ENCODE peak calls at places on chromosomes 7 and 10, in eight cellular contexts. T, I, O, S, Y, Z, D and H are unnamed samples.

GRCh38 chr10:30737931-30738391 is 108.4 kb upstream of the LYZL2 start:
- DNase-seq in T (no peak), I (no peak), O (no peak), S (no peak), Y (no peak), Z (no peak), D (no peak), H (no peak)

GRCh38 chr7:36216063-36216684 is 63.1 kb downstream of the EEPD1 start:
- DNase-seq in T (no peak), I (no peak), O (no peak), S (no peak), Y (no peak), Z (no peak), D (no peak), H (no peak)

GRCh38 chr10:98361131-98361633 is 53.8 kb downstream of the PYROXD2 start:
- DNase-seq in T (peak), I (peak), O (peak), S (peak), Y (no peak), Z (no peak), D (no peak), H (no peak)

GRCh38 chr10:11880169-11881027 is 57.2 kb downstream of the PROSER2 start:
- DNase-seq in T (no peak), I (peak), O (no peak), S (no peak), Y (no peak), Z (no peak), D (no peak), H (no peak)

GRCh38 chr10:28302012-28302667 is 724 bp downstream of the MPP7 start:
- DNase-seq in T (peak), I (no peak), O (no peak), S (no peak), Y (no peak), Z (no peak), D (no peak), H (no peak)

GRCh38 chr7:39554583-39555140 is 11.5 kb upstream of the YAE1 start:
- DNase-seq in T (no peak), I (no peak), O (no peak), S (no peak), Y (no peak), Z (no peak), D (no peak), H (no peak)

GRCh38 chr7:27097686-27098492 is 2.1 kb upstream of the HOXA1 start:
- DNase-seq in T (no peak), I (no peak), O (no peak), S (no peak), Y (no peak), Z (peak), D (no peak), H (no peak)

GRCh38 chr10:102542800-102543418 is 39.1 kb downstream of the SUFU start:
- DNase-seq in T (no peak), I (no peak), O (no peak), S (no peak), Y (no peak), Z (no peak), D (no peak), H (no peak)

GRCh38 chr10:110487411-110488123 is 10.1 kb upstream of the DUSP5 start:
- DNase-seq in T (no peak), I (no peak), O (no peak), S (no peak), Y (no peak), Z (no peak), D (peak), H (no peak)

GRCh38 chr7:131325179-131325840 is 2.4 kb upstream of the MKLN1 start:
- DNase-seq in T (no peak), I (no peak), O (no peak), S (no peak), Y (no peak), Z (no peak), D (no peak), H (no peak)

GRCh38 chr7:80335473-80336232 is 176.2 kb downstream of the GNAT3 start:
- DNase-seq in T (no peak), I (no peak), O (no peak), S (no peak), Y (no peak), Z (peak), D (no peak), H (no peak)

GRCh38 chr10:89702121-89702480 is 711 bp downstream of the KIF20B start:
- DNase-seq in T (no peak), I (no peak), O (no peak), S (no peak), Y (peak), Z (no peak), D (peak), H (no peak)

GRCh38 chr10:26697922-26698608 is 564 bp downstream of the PDSS1 start:
- DNase-seq in T (no peak), I (no peak), O (no peak), S (no peak), Y (peak), Z (no peak), D (no peak), H (no peak)

GRCh38 chr10:97327348-97328294 is 6.9 kb downstream of the FRAT2 start:
- DNase-seq in T (no peak), I (no peak), O (no peak), S (no peak), Y (no peak), Z (no peak), D (no peak), H (no peak)

GRCh38 chr10:132532784-132533560 is 4.6 kb upstream of the INPP5A start:
- DNase-seq in T (no peak), I (peak), O (no peak), S (peak), Y (no peak), Z (no peak), D (peak), H (no peak)

GRCh38 chr7:2100278-2101205 is 132.2 kb downstream of the MAD1L1 start:
- DNase-seq in T (no peak), I (no peak), O (no peak), S (no peak), Y (peak), Z (no peak), D (no peak), H (no peak)

GRCh38 chr10:36256905-36257304 is 614.8 kb upstream of the FZD8 start:
- DNase-seq in T (no peak), I (no peak), O (no peak), S (no peak), Y (no peak), Z (no peak), D (no peak), H (no peak)

GRCh38 chr7:10315881-10316280 is 657.8 kb upstream of the PHF14 start:
- DNase-seq in T (no peak), I (no peak), O (no peak), S (no peak), Y (no peak), Z (no peak), D (no peak), H (no peak)

GRCh38 chr10:80924063-80924952 is 386.6 kb downstream of the SH2D4B start:
- DNase-seq in T (peak), I (no peak), O (peak), S (no peak), Y (peak), Z (peak), D (no peak), H (peak)

GRCh38 chr10:15344876-15345285 is 26.2 kb downstream of the FAM171A1 start:
- DNase-seq in T (peak), I (no peak), O (no peak), S (peak), Y (no peak), Z (no peak), D (no peak), H (no peak)

GRCh38 chr10:26721561-26721960 is 24.1 kb downstream of the PDSS1 start:
- DNase-seq in T (no peak), I (no peak), O (no peak), S (no peak), Y (no peak), Z (no peak), D (no peak), H (no peak)

GRCh38 chr10:86671419-86671818 is 3.1 kb downstream of the LDB3 start:
- DNase-seq in T (no peak), I (no peak), O (no peak), S (no peak), Y (no peak), Z (no peak), D (no peak), H (no peak)
- H3K27ac ChIP-seq in T (peak), I (peak), O (peak), S (no peak), Y (no peak), Z (no peak), D (no peak), H (no peak)

GRCh38 chr10:75662715-75663114 is 231.3 kb downstream of the LRMDA start:
- DNase-seq in T (peak), I (no peak), O (peak), S (no peak), Y (no peak), Z (no peak), D (no peak), H (no peak)
- H3K27ac ChIP-seq in T (no peak), I (peak), O (peak), S (no peak), Y (no peak), Z (no peak), D (no peak), H (no peak)

DNA sequence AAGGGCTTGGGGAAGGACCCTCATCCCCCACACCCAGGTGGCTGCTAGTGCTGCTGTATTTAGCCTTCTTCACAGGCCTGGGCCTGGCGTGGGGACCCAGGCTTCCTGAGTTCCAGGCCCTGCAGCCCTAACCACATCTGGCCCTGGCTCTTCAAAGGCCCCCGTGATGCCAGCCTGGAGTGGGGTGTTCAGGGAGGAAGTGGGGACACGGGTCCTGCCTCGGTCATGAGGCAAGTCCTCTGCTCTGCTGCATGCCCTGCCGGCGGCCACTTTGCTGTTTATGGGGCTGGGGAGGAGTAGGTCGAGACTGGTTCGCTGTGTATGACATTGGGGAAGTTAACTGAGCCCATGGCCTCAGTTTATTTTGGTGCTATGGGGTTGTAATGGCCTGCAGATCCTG is 8.5 kb upstream of the AQP1 start:
- DNase-seq in T (no peak), I (no peak), O (no peak), S (no peak), Y (no peak), Z (no peak), D (no peak), H (no peak)
- H3K27ac ChIP-seq in T (no peak), I (no peak), O (no peak), S (no peak), Y (no peak), Z (no peak), D (no peak), H (no peak)

GRCh38 chr10:95796504-95796903 is 40.5 kb downstream of the ENTPD1 start:
- DNase-seq in T (no peak), I (no peak), O (no peak), S (no peak), Y (no peak), Z (no peak), D (no peak), H (no peak)
- H3K27ac ChIP-seq in T (no peak), I (no peak), O (no peak), S (no peak), Y (no peak), Z (no peak), D (no peak), H (no peak)